ENCODE peak calls at places on chromosome 21, in seven cellular contexts. K is suprapubic skin, V is stomach, H is tibial nerve, A is right lobe of liver, W is body of pancreas, D is spleen. S is an unnamed sample.

GRCh38 chr21:43318841-43319781 is 107.8 kb downstream of the SIK1 start:
- DNase-seq in K (no peak), V (no peak), H (no peak), A (peak; percentile 44), W (no peak), D (no peak), S (peak; percentile 76)

GRCh38 chr21:32386195-32386870 is 6.5 kb downstream of the URB1 start:
- DNase-seq in K (no peak), V (peak; percentile 31), H (no peak), A (no peak), W (peak; percentile 45), D (peak; percentile 69), S (peak; percentile 58)

GRCh38 chr21:41247561-41247968 is 69.0 kb upstream of the FAM3B start:
- DNase-seq in K (no peak), V (peak; percentile 81), H (no peak), A (no peak), W (peak; percentile 81), D (no peak), S (no peak)

GRCh38 chr21:32868631-32869454 is 97.3 kb upstream of the PAXBP1 start:
- DNase-seq in K (no peak), V (no peak), H (no peak), A (no peak), W (no peak), D (no peak), S (no peak)

GRCh38 chr21:18608226-18608625 is 204.6 kb upstream of the TMPRSS15 start:
- DNase-seq in K (no peak), V (no peak), H (no peak), A (no peak), W (no peak), D (no peak), S (no peak)

GRCh38 chr21:17726047-17726446 is 93.1 kb downstream of the C21orf91 start:
- DNase-seq in K (no peak), V (no peak), H (no peak), A (no peak), W (no peak), D (no peak), S (no peak)

GRCh38 chr21:26846036-26846931 is 1.1 kb upstream of the ADAMTS1 start:
- DNase-seq in K (peak; percentile 93), V (peak; percentile 56), H (peak; percentile 80), A (peak; percentile 77), W (peak; percentile 61), D (peak; percentile 87), S (peak; percentile 92)

GRCh38 chr21:43203523-43204080 is 34.8 kb downstream of the CRYAA start:
- DNase-seq in K (no peak), V (no peak), H (no peak), A (no peak), W (no peak), D (peak; percentile 18), S (no peak)

GRCh38 chr21:30257773-30258172 is 25.0 kb downstream of the KRTAP24-1 start:
- DNase-seq in K (no peak), V (no peak), H (no peak), A (no peak), W (no peak), D (no peak), S (no peak)

GRCh38 chr21:29343517-29343916 is 44.8 kb downstream of the BACH1 start:
- DNase-seq in K (no peak), V (no peak), H (no peak), A (no peak), W (no peak), D (no peak), S (no peak)

GRCh38 chr21:25639922-25640670 is 1.0 kb downstream of the JAM2 start:
- DNase-seq in K (peak; percentile 78), V (no peak), H (peak; percentile 21), A (no peak), W (no peak), D (peak; percentile 78), S (peak; percentile 30)

GRCh38 chr21:41142051-41142795 is 25.7 kb upstream of the BACE2 start:
- DNase-seq in K (no peak), V (no peak), H (no peak), A (no peak), W (peak; percentile 10), D (no peak), S (no peak)

GRCh38 chr21:23977971-23978370 is 1629.3 kb downstream of the MRPL39 start:
- DNase-seq in K (no peak), V (no peak), H (no peak), A (no peak), W (no peak), D (no peak), S (no peak)

GRCh38 chr21:34129039-34129891 is 55.9 kb downstream of the MRPS6 start:
- DNase-seq in K (no peak), V (peak; percentile 35), H (no peak), A (no peak), W (peak; percentile 43), D (no peak), S (peak; percentile 84)

GRCh38 chr21:33396966-33397365 is 6.2 kb upstream of the IFNGR2 start:
- DNase-seq in K (no peak), V (no peak), H (no peak), A (no peak), W (no peak), D (peak; percentile 11), S (peak; percentile 42)

GRCh38 chr21:34974162-34974981 is 74.7 kb downstream of the RUNX1 start:
- DNase-seq in K (no peak), V (no peak), H (no peak), A (peak; percentile 74), W (no peak), D (no peak), S (no peak)

GRCh38 chr21:29190920-29191319 is 60.5 kb downstream of the MAP3K7CL start:
- DNase-seq in K (no peak), V (no peak), H (no peak), A (peak; percentile 81), W (no peak), D (no peak), S (no peak)

GRCh38 chr21:41767606-41768370 is 936 bp upstream of the RIPK4 start:
- DNase-seq in K (no peak), V (no peak), H (no peak), A (no peak), W (no peak), D (no peak), S (no peak)

GRCh38 chr21:35168702-35169101 is 119.6 kb upstream of the RUNX1 start:
- DNase-seq in K (no peak), V (no peak), H (no peak), A (no peak), W (no peak), D (no peak), S (no peak)

GRCh38 chr21:33011462-33011861 is 14.3 kb upstream of the OLIG2 start:
- DNase-seq in K (no peak), V (no peak), H (no peak), A (no peak), W (no peak), D (no peak), S (no peak)

GRCh38 chr21:15065381-15066230 is 806 bp upstream of the NRIP1 start:
- DNase-seq in K (peak; percentile 90), V (peak; percentile 68), H (peak; percentile 65), A (peak; percentile 84), W (peak; percentile 80), D (peak; percentile 94), S (peak; percentile 84)
- TF ChIP-seq POLR2A in K (no peak), V (no peak), H (peak; percentile 35), A (no peak), W (peak; percentile 52), D (no peak), S (peak; percentile 53)

DNA sequence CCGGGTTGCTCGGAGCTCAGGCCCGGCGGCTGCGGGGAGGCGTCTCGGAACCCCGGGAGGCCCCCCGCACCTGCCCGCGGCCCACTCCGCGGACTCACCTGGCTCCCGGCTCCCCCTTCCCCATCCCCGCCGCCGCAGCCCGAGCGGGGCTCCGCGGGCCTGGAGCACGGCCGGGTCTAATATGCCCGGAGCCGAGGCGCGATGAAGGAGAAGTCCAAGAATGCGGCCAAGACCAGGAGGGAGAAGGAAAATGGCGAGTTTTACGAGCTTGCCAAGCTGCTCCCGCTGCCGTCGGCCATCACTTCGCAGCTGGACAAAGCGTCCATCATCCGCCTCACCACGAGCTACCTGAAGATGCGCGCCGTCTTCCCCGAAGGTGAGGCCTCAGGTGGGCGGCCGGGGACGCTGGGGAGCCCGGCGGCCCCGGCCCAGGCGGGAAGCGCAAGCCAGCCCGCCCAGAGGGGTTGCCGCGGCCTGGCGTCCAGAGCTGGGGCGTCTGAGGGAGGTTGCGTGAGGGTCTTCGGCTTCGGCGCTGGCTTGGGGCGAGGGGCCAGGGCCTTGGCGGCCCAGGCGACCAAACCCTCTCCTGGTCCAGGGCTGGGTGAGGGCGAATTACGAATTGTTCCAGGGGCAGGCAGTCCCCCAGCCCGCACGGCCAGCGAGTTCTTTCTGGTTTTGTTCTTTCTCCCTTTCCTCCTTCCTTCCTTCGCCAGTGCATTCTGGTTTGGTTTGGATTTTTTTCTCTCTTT is 805 bp downstream of the SIM2 start:
- DNase-seq in K (no peak), V (no peak), H (no peak), A (peak; percentile 47), W (no peak), D (no peak), S (no peak)
- H3K27me3 ChIP-seq in K (peaks cover 100% of the 10 kb centered on the region), V (peaks cover 29% of the 10 kb centered on the region), H (peaks cover 100% of the 10 kb centered on the region), A (peaks cover 89% of the 10 kb centered on the region), W (peaks cover 84% of the 10 kb centered on the region), D (peaks cover 100% of the 10 kb centered on the region), S (peaks cover 100% of the 10 kb centered on the region)

GRCh38 chr21:45001134-45002095 is 61.6 kb downstream of the SLX9 start:
- DNase-seq in K (no peak), V (peak; percentile 49), H (no peak), A (peak; percentile 58), W (no peak), D (peak; percentile 68), S (peak; percentile 65)

GRCh38 chr21:44999428-44999971 is 59.7 kb downstream of the SLX9 start:
- DNase-seq in K (no peak), V (no peak), H (no peak), A (peak; percentile 49), W (no peak), D (peak; percentile 68), S (no peak)

GRCh38 chr21:44998621-44999427 is 59.0 kb downstream of the SLX9 start:
- DNase-seq in K (no peak), V (no peak), H (no peak), A (peak; percentile 44), W (no peak), D (peak; percentile 68), S (peak; percentile 58)

GRCh38 chr21:44999972-45000636 is 60.3 kb downstream of the SLX9 start:
- DNase-seq in K (no peak), V (no peak), H (no peak), A (no peak), W (no peak), D (peak; percentile 66), S (no peak)

GRCh38 chr21:45000637-45001133 is 60.9 kb downstream of the SLX9 start:
- DNase-seq in K (no peak), V (no peak), H (no peak), A (peak; percentile 49), W (no peak), D (peak; percentile 73), S (no peak)
- TF ChIP-seq POLR2A in K (no peak), V (no peak), H (no peak), A (no peak), W (no peak), D (no peak), S (no peak)

DNA sequence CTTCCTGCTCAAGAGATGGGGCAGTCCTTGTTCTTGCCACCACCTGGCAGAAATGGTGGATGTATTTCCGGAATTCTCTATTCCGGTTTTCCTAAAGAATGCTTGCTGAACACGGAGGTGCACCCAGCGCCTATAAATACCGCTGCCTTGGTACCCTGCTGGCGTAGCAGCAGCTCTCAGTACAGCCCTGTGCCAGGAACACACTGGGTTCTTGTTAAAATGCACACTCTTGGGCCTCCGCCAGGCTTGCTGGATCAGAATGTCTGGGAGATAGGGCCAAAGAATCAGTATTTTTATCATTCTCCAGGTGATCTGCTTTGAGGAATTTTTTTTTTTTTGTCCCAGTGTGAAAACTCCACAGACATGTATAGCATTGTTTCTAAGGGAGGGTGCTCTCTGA is 54.2 kb downstream of the IGSF5 start:
- DNase-seq in K (no peak), V (no peak), H (no peak), A (no peak), W (no peak), D (no peak), S (peak; percentile 28)
- H3K27me3 ChIP-seq in K (no peaks in the 10 kb centered on the region), V (no peaks in the 10 kb centered on the region), H (no peaks in the 10 kb centered on the region), A (no peaks in the 10 kb centered on the region), W (no peaks in the 10 kb centered on the region), D (no peaks in the 10 kb centered on the region), S (no peaks in the 10 kb centered on the region)

S was measured in heart left ventricle.